ENCODE peak calls at places on chromosomes 13 and 19, in seven cellular contexts. K, B, S, W, E, R and Q are unnamed samples.

GRCh38 chr19:41746593-41747227 is 8.6 kb upstream of the CEACAM6 start:
- DNase-seq in K (peak), B (no peak), S (no peak), W (peak), E (peak), R (no peak), Q (no peak)

GRCh38 chr19:34179066-34179465 is 6.8 kb downstream of the LSM14A start:
- DNase-seq in K (no peak), B (no peak), S (no peak), W (no peak), E (no peak), R (no peak), Q (no peak)

GRCh38 chr19:16903347-16903746 is 14.5 kb downstream of the F2RL3 start:
- DNase-seq in K (no peak), B (no peak), S (no peak), W (no peak), E (no peak), R (no peak), Q (no peak)

GRCh38 chr19:1066748-1067340 is at the start of gene ARHGAP45:
- DNase-seq in K (peak), B (no peak), S (peak), W (no peak), E (peak), R (no peak), Q (peak)

GRCh38 chr13:105918842-105919741 is 616.4 kb downstream of the EFNB2 start:
- DNase-seq in K (no peak), B (no peak), S (no peak), W (peak), E (peak), R (no peak), Q (no peak)

GRCh38 chr19:6058411-6059201 is 51.7 kb downstream of the RFX2 start:
- DNase-seq in K (no peak), B (no peak), S (no peak), W (no peak), E (peak), R (no peak), Q (no peak)

GRCh38 chr19:51614789-51615188 is 15.4 kb downstream of the SIGLEC5 start:
- DNase-seq in K (no peak), B (no peak), S (no peak), W (no peak), E (no peak), R (no peak), Q (no peak)

GRCh38 chr13:79258489-79258888 is 147.6 kb downstream of the RBM26 start:
- DNase-seq in K (no peak), B (no peak), S (no peak), W (no peak), E (no peak), R (no peak), Q (no peak)

GRCh38 chr13:46831588-46832194 is 34.7 kb upstream of the ESD start:
- DNase-seq in K (no peak), B (peak), S (no peak), W (peak), E (peak), R (no peak), Q (no peak)

GRCh38 chr13:85970727-85971126 is 171.5 kb upstream of the SLITRK6 start:
- DNase-seq in K (no peak), B (no peak), S (no peak), W (no peak), E (no peak), R (no peak), Q (no peak)

GRCh38 chr13:72507394-72508199 is 219.8 kb downstream of the MZT1 start:
- DNase-seq in K (no peak), B (no peak), S (no peak), W (no peak), E (no peak), R (no peak), Q (no peak)

GRCh38 chr19:16594681-16595091 is 22.5 kb upstream of the SLC35E1 start:
- DNase-seq in K (peak), B (no peak), S (no peak), W (no peak), E (no peak), R (no peak), Q (no peak)

GRCh38 chr13:29754486-29754806 is 96.0 kb downstream of the UBL3 start:
- DNase-seq in K (no peak), B (no peak), S (no peak), W (no peak), E (no peak), R (no peak), Q (no peak)

GRCh38 chr13:33158271-33158670 is 127.3 kb downstream of the STARD13 start:
- DNase-seq in K (no peak), B (no peak), S (no peak), W (no peak), E (no peak), R (no peak), Q (no peak)

GRCh38 chr13:114078501-114079451 is 53.6 kb downstream of the RASA3 start:
- DNase-seq in K (no peak), B (no peak), S (no peak), W (peak), E (peak), R (no peak), Q (no peak)

GRCh38 chr13:98050041-98050466 is 92.8 kb upstream of the FARP1 start:
- DNase-seq in K (no peak), B (no peak), S (no peak), W (no peak), E (no peak), R (peak), Q (no peak)

GRCh38 chr13:98475521-98475920 is 101.4 kb downstream of the STK24 start:
- DNase-seq in K (no peak), B (no peak), S (no peak), W (no peak), E (no peak), R (no peak), Q (no peak)

GRCh38 chr19:46958542-46958941 is 61.1 kb upstream of the NPAS1 start:
- DNase-seq in K (no peak), B (no peak), S (no peak), W (no peak), E (no peak), R (no peak), Q (no peak)

GRCh38 chr19:3575260-3575741 is 2.6 kb downstream of the HMG20B start:
- DNase-seq in K (no peak), B (no peak), S (no peak), W (no peak), E (no peak), R (no peak), Q (no peak)
- TF ChIP-seq CTCF in K (peak), B (peak), S (no peak), W (peak), E (peak), R (no peak), Q (no peak)

GRCh38 chr13:26629260-26629659 is 71.8 kb downstream of the WASF3 start:
- DNase-seq in K (no peak), B (no peak), S (no peak), W (no peak), E (no peak), R (no peak), Q (no peak)
- TF ChIP-seq CTCF in K (peak), B (peak), S (no peak), W (no peak), E (no peak), R (no peak), Q (no peak)

DNA sequence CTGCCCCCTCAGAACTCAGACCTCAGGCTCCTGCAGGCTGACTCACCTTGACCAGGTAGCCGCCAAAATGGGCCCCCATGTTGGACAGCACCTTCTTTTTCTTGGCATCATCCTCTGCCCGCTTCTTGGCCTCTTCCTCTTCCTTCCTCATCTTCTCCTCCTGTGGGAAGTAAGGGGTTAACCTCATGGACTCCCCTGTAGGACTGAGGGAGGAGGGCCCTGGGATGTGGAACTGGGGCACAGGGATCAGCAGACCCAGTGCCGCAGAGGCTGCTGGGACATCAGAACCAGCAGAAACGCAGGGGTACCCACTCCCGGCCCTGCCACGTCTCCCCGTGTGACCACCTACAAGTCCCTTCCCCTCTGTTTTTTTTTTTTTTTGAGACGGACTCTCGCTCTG is 11.1 kb downstream of the TNNT1 start:
- DNase-seq in K (no peak), B (no peak), S (no peak), W (no peak), E (no peak), R (no peak), Q (no peak)
- TF ChIP-seq CTCF in K (no peak), B (no peak), S (no peak), W (no peak), E (no peak), R (no peak), Q (no peak)

GRCh38 chr13:86974251-86974994 is 696.7 kb upstream of the SLITRK5 start:
- DNase-seq in K (no peak), B (no peak), S (no peak), W (no peak), E (peak), R (no peak), Q (no peak)

GRCh38 chr13:86976521-86977324 is 694.4 kb upstream of the SLITRK5 start:
- DNase-seq in K (no peak), B (no peak), S (no peak), W (no peak), E (no peak), R (no peak), Q (no peak)

GRCh38 chr13:86974995-86975328 is 696.2 kb upstream of the SLITRK5 start:
- DNase-seq in K (no peak), B (no peak), S (no peak), W (no peak), E (no peak), R (no peak), Q (no peak)
- TF ChIP-seq CTCF in K (no peak), B (peak), S (no peak), W (peak), E (no peak), R (no peak), Q (no peak)

GRCh38 chr13:50514249-50514648 is 329.2 kb downstream of the DLEU7 start:
- DNase-seq in K (no peak), B (no peak), S (no peak), W (no peak), E (no peak), R (no peak), Q (no peak)
- TF ChIP-seq CTCF in K (no peak), B (no peak), S (no peak), W (no peak), E (no peak), R (no peak), Q (no peak)

GRCh38 chr19:9140159-9140874 is at the start of gene ZNF317:
- DNase-seq in K (peak), B (peak), S (peak), W (peak), E (peak), R (peak), Q (peak)
- TF ChIP-seq CTCF in K (no peak), B (no peak), S (no peak), W (no peak), E (no peak), R (no peak), Q (no peak)

DNA sequence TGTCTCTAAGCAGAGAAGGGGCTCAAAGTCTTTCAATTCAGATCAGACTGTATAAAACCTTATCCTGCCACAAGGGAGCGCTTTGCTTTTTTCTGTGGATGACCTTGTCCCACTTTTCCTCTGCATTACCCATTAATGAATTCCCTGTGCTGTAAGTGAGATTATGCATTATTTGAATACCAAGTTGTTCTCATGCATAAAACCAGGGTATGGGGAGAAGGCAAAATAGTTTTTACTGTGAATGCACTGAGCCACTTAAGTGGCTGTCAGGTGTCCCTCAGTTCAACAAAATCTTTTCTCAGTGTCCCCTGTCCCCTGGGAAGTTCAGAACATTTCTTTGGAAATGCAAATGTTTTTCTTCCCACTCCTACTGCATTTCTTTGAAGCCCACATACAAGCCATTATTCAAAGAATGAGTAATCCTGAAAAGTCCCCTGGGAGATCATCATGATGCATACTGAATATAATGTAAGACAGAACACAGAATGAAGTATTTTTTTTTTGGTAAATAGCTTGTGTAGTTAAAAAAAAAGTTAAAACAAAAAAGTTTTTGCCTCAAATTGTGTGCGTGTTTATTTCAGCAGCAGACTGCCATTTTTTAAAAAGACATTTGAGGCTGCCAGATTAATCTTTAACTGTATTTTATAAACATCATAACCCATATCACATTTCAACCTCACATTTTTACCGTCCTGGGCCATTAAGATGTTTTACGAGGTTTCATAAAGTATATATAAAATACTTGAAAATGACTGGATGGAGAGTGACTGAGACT is 506.7 kb upstream of the PCDH9 start:
- DNase-seq in K (no peak), B (peak), S (no peak), W (peak), E (no peak), R (no peak), Q (no peak)
- TF ChIP-seq CTCF in K (no peak), B (peak), S (peak), W (peak), E (no peak), R (no peak), Q (no peak)